ENCODE peak calls at places on chromosomes 11 and 22, in nine cellular contexts. One of them, this sample, is unnamed.

GRCh38 chr22:41238570-41239442 is 1.9 kb downstream of the CHADL start:
- DNase-seq in HCT116: no peak
- DNase-seq in heart left ventricle: no peak
- DNase-seq in effector memory CD4-positive, alpha-beta T cell: no peak
- DNase-seq in CD4-positive, CD25-positive, alpha-beta regulatory T cell: no peak
- DNase-seq in CD8-positive, alpha-beta T cell: no peak
- DNase-seq in small intestine: no peak
- DNase-seq in adrenal gland: no peak
- DNase-seq in IMR-90: no peak
- DNase-seq in this sample: no peak

GRCh38 chr11:75105462-75105925 is 8.8 kb upstream of the OR2AT4 start:
- DNase-seq in adrenal gland: no peak
- DNase-seq in effector memory CD4-positive, alpha-beta T cell: no peak
- DNase-seq in small intestine: no peak
- DNase-seq in IMR-90: no peak
- DNase-seq in CD8-positive, alpha-beta T cell: no peak
- DNase-seq in CD4-positive, CD25-positive, alpha-beta regulatory T cell: no peak
- DNase-seq in HCT116: peak; percentile 39
- DNase-seq in heart left ventricle: no peak
- DNase-seq in this sample: no peak

GRCh38 chr11:117189191-117189940 is 9.8 kb upstream of the TAGLN start:
- DNase-seq in HCT116: no peak
- DNase-seq in CD4-positive, CD25-positive, alpha-beta regulatory T cell: no peak
- DNase-seq in small intestine: no peak
- DNase-seq in heart left ventricle: peak; percentile 48
- DNase-seq in IMR-90: no peak
- DNase-seq in effector memory CD4-positive, alpha-beta T cell: no peak
- DNase-seq in CD8-positive, alpha-beta T cell: no peak
- DNase-seq in adrenal gland: peak; percentile 61
- DNase-seq in this sample: no peak

GRCh38 chr11:94400839-94401772 is at the start of gene GPR83:
- DNase-seq in heart left ventricle: no peak
- DNase-seq in effector memory CD4-positive, alpha-beta T cell: no peak
- DNase-seq in HCT116: no peak
- DNase-seq in adrenal gland: no peak
- DNase-seq in CD4-positive, CD25-positive, alpha-beta regulatory T cell: no peak
- DNase-seq in small intestine: no peak
- DNase-seq in CD8-positive, alpha-beta T cell: no peak
- DNase-seq in IMR-90: peak; percentile 12
- DNase-seq in this sample: no peak

GRCh38 chr22:23058063-23058462 is 12.3 kb upstream of the GNAZ start:
- DNase-seq in CD8-positive, alpha-beta T cell: peak; percentile 4
- DNase-seq in heart left ventricle: no peak
- DNase-seq in adrenal gland: no peak
- DNase-seq in effector memory CD4-positive, alpha-beta T cell: no peak
- DNase-seq in small intestine: no peak
- DNase-seq in HCT116: no peak
- DNase-seq in IMR-90: no peak
- DNase-seq in CD4-positive, CD25-positive, alpha-beta regulatory T cell: no peak
- DNase-seq in this sample: no peak

GRCh38 chr11:76806131-76806530 is 23.0 kb downstream of the TSKU start:
- DNase-seq in IMR-90: no peak
- DNase-seq in CD8-positive, alpha-beta T cell: no peak
- DNase-seq in small intestine: no peak
- DNase-seq in adrenal gland: no peak
- DNase-seq in CD4-positive, CD25-positive, alpha-beta regulatory T cell: no peak
- DNase-seq in effector memory CD4-positive, alpha-beta T cell: no peak
- DNase-seq in heart left ventricle: no peak
- DNase-seq in HCT116: no peak
- DNase-seq in this sample: no peak

GRCh38 chr11:57647960-57648776 is 1.5 kb downstream of the YPEL4 start:
- DNase-seq in effector memory CD4-positive, alpha-beta T cell: no peak
- DNase-seq in HCT116: no peak
- DNase-seq in adrenal gland: no peak
- DNase-seq in IMR-90: no peak
- DNase-seq in small intestine: no peak
- DNase-seq in CD8-positive, alpha-beta T cell: no peak
- DNase-seq in CD4-positive, CD25-positive, alpha-beta regulatory T cell: no peak
- DNase-seq in heart left ventricle: no peak
- DNase-seq in this sample: no peak

GRCh38 chr11:76918941-76919386 is 58.2 kb downstream of the ACER3 start:
- DNase-seq in CD8-positive, alpha-beta T cell: no peak
- DNase-seq in small intestine: peak; percentile 77
- DNase-seq in IMR-90: peak; percentile 78
- DNase-seq in effector memory CD4-positive, alpha-beta T cell: no peak
- DNase-seq in CD4-positive, CD25-positive, alpha-beta regulatory T cell: peak; percentile 54
- DNase-seq in adrenal gland: peak; percentile 22
- DNase-seq in heart left ventricle: no peak
- DNase-seq in HCT116: peak; percentile 44
- DNase-seq in this sample: no peak

GRCh38 chr11:111793863-111794262 is 27.7 kb upstream of the PPP2R1B start:
- DNase-seq in small intestine: no peak
- DNase-seq in CD4-positive, CD25-positive, alpha-beta regulatory T cell: no peak
- DNase-seq in HCT116: no peak
- DNase-seq in heart left ventricle: peak; percentile 59
- DNase-seq in CD8-positive, alpha-beta T cell: no peak
- DNase-seq in effector memory CD4-positive, alpha-beta T cell: no peak
- DNase-seq in adrenal gland: peak; percentile 57
- DNase-seq in IMR-90: peak; percentile 47
- DNase-seq in this sample: peak; percentile 32

GRCh38 chr11:111911563-111912401 is at the start of gene CRYAB:
- DNase-seq in adrenal gland: peak; percentile 92
- DNase-seq in CD4-positive, CD25-positive, alpha-beta regulatory T cell: no peak
- DNase-seq in heart left ventricle: peak; percentile 95
- DNase-seq in IMR-90: peak; percentile 82
- DNase-seq in CD8-positive, alpha-beta T cell: no peak
- DNase-seq in effector memory CD4-positive, alpha-beta T cell: no peak
- DNase-seq in small intestine: peak; percentile 35
- DNase-seq in HCT116: no peak
- DNase-seq in this sample: peak; percentile 66

GRCh38 chr11:65786008-65786785 is 666 bp upstream of the OVOL1 start:
- DNase-seq in effector memory CD4-positive, alpha-beta T cell: no peak
- DNase-seq in IMR-90: no peak
- DNase-seq in HCT116: no peak
- DNase-seq in small intestine: peak; percentile 44
- DNase-seq in CD8-positive, alpha-beta T cell: no peak
- DNase-seq in CD4-positive, CD25-positive, alpha-beta regulatory T cell: no peak
- DNase-seq in heart left ventricle: peak; percentile 24
- DNase-seq in adrenal gland: no peak
- DNase-seq in this sample: no peak

GRCh38 chr22:47177334-47177815 is 414.9 kb downstream of the TBC1D22A start:
- DNase-seq in CD8-positive, alpha-beta T cell: no peak
- DNase-seq in HCT116: no peak
- DNase-seq in adrenal gland: peak; percentile 4
- DNase-seq in effector memory CD4-positive, alpha-beta T cell: no peak
- DNase-seq in IMR-90: no peak
- DNase-seq in small intestine: no peak
- DNase-seq in heart left ventricle: no peak
- DNase-seq in CD4-positive, CD25-positive, alpha-beta regulatory T cell: no peak
- DNase-seq in this sample: no peak

GRCh38 chr11:120937501-120937900 is 86.4 kb upstream of the TBCEL start:
- DNase-seq in CD4-positive, CD25-positive, alpha-beta regulatory T cell: no peak
- DNase-seq in small intestine: no peak
- DNase-seq in effector memory CD4-positive, alpha-beta T cell: no peak
- DNase-seq in CD8-positive, alpha-beta T cell: no peak
- DNase-seq in adrenal gland: no peak
- DNase-seq in HCT116: no peak
- DNase-seq in heart left ventricle: no peak
- DNase-seq in IMR-90: no peak
- DNase-seq in this sample: no peak

GRCh38 chr22:32986773-32987050 is 71.5 kb downstream of the SYN3 start:
- DNase-seq in IMR-90: no peak
- DNase-seq in CD8-positive, alpha-beta T cell: no peak
- DNase-seq in effector memory CD4-positive, alpha-beta T cell: no peak
- DNase-seq in small intestine: no peak
- DNase-seq in adrenal gland: no peak
- DNase-seq in heart left ventricle: no peak
- DNase-seq in HCT116: no peak
- DNase-seq in CD4-positive, CD25-positive, alpha-beta regulatory T cell: no peak
- DNase-seq in this sample: no peak

GRCh38 chr22:45831394-45831793 is 145.6 kb downstream of the WNT7B start:
- DNase-seq in IMR-90: peak; percentile 38
- DNase-seq in HCT116: peak; percentile 6
- DNase-seq in CD4-positive, CD25-positive, alpha-beta regulatory T cell: no peak
- DNase-seq in small intestine: no peak
- DNase-seq in adrenal gland: no peak
- DNase-seq in heart left ventricle: no peak
- DNase-seq in CD8-positive, alpha-beta T cell: no peak
- DNase-seq in effector memory CD4-positive, alpha-beta T cell: no peak
- DNase-seq in this sample: no peak

GRCh38 chr11:8082391-8083087 is 1.5 kb downstream of the TUB start:
- DNase-seq in CD4-positive, CD25-positive, alpha-beta regulatory T cell: no peak
- DNase-seq in effector memory CD4-positive, alpha-beta T cell: no peak
- DNase-seq in CD8-positive, alpha-beta T cell: no peak
- DNase-seq in small intestine: no peak
- DNase-seq in IMR-90: no peak
- DNase-seq in HCT116: no peak
- DNase-seq in adrenal gland: no peak
- DNase-seq in heart left ventricle: no peak
- DNase-seq in this sample: no peak

GRCh38 chr11:126817096-126817495 is 183.5 kb downstream of the KIRREL3 start:
- DNase-seq in small intestine: no peak
- DNase-seq in CD8-positive, alpha-beta T cell: no peak
- DNase-seq in heart left ventricle: no peak
- DNase-seq in adrenal gland: no peak
- DNase-seq in IMR-90: peak; percentile 84
- DNase-seq in effector memory CD4-positive, alpha-beta T cell: no peak
- DNase-seq in CD4-positive, CD25-positive, alpha-beta regulatory T cell: no peak
- DNase-seq in HCT116: no peak
- DNase-seq in this sample: no peak

GRCh38 chr11:49995559-49995958 is 13.2 kb upstream of the OR4C12 start:
- DNase-seq in CD4-positive, CD25-positive, alpha-beta regulatory T cell: peak; percentile 48
- DNase-seq in heart left ventricle: no peak
- DNase-seq in IMR-90: peak; percentile 50
- DNase-seq in adrenal gland: peak; percentile 50
- DNase-seq in small intestine: peak; percentile 21
- DNase-seq in HCT116: peak; percentile 46
- DNase-seq in effector memory CD4-positive, alpha-beta T cell: peak; percentile 7
- DNase-seq in CD8-positive, alpha-beta T cell: no peak
- DNase-seq in this sample: peak; percentile 4

DNA sequence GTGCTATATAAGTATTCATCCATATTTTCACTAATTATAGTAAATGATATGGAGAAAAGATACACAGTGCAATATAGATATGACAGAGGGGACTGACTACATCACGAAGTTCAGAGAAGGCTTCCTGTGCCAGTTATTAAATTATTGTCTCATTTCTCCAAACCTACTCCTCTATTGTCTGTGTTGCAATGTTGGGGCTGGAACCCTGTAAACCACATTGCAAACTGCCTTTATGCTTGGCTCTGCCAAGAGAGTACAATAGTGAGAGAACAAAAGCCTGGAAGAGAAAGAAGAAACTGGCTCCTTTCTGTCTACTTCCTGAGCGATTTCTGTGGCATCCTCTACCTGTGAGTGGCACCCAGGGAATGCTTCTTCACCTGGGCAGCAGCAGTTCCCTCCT is 46.4 kb downstream of the ME3 start:
- DNase-seq in IMR-90: no peak
- DNase-seq in effector memory CD4-positive, alpha-beta T cell: no peak
- DNase-seq in CD4-positive, CD25-positive, alpha-beta regulatory T cell: no peak
- DNase-seq in heart left ventricle: no peak
- DNase-seq in small intestine: no peak
- DNase-seq in adrenal gland: no peak
- DNase-seq in HCT116: no peak
- DNase-seq in CD8-positive, alpha-beta T cell: no peak
- DNase-seq in this sample: no peak
- H3K4me1 ChIP-seq in IMR-90: peaks cover 8% of the 10 kb centered on the region
- H3K4me1 ChIP-seq in effector memory CD4-positive, alpha-beta T cell: no peaks in the 10 kb centered on the region
- H3K4me1 ChIP-seq in CD4-positive, CD25-positive, alpha-beta regulatory T cell: no peaks in the 10 kb centered on the region
- H3K4me1 ChIP-seq in heart left ventricle: peaks cover 38% of the 10 kb centered on the region
- H3K4me1 ChIP-seq in small intestine: peaks cover 2% of the 10 kb centered on the region
- H3K4me1 ChIP-seq in adrenal gland: peaks cover 9% of the 10 kb centered on the region
- H3K4me1 ChIP-seq in HCT116: no peaks in the 10 kb centered on the region
- H3K4me1 ChIP-seq in CD8-positive, alpha-beta T cell: no peaks in the 10 kb centered on the region
- H3K4me1 ChIP-seq in this sample: peaks cover 27% of the 10 kb centered on the region

GRCh38 chr11:2699531-2700414 is at the start of gene KCNQ1OT1:
- DNase-seq in CD8-positive, alpha-beta T cell: peak; percentile 84
- DNase-seq in CD4-positive, CD25-positive, alpha-beta regulatory T cell: peak; percentile 93
- DNase-seq in heart left ventricle: peak; percentile 93
- DNase-seq in adrenal gland: peak; percentile 93
- DNase-seq in IMR-90: peak; percentile 92
- DNase-seq in HCT116: peak; percentile 83
- DNase-seq in effector memory CD4-positive, alpha-beta T cell: peak; percentile 82
- DNase-seq in small intestine: peak; percentile 92
- DNase-seq in this sample: peak; percentile 49
- H3K4me1 ChIP-seq in CD8-positive, alpha-beta T cell: peaks cover 5% of the 10 kb centered on the region
- H3K4me1 ChIP-seq in CD4-positive, CD25-positive, alpha-beta regulatory T cell: peaks cover 11% of the 10 kb centered on the region
- H3K4me1 ChIP-seq in heart left ventricle: peaks cover 25% of the 10 kb centered on the region
- H3K4me1 ChIP-seq in adrenal gland: no peaks in the 10 kb centered on the region
- H3K4me1 ChIP-seq in IMR-90: peaks cover 5% of the 10 kb centered on the region
- H3K4me1 ChIP-seq in HCT116: peaks cover 23% of the 10 kb centered on the region
- H3K4me1 ChIP-seq in effector memory CD4-positive, alpha-beta T cell: peaks cover 4% of the 10 kb centered on the region
- H3K4me1 ChIP-seq in small intestine: no peaks in the 10 kb centered on the region
- H3K4me1 ChIP-seq in this sample: peaks cover 7% of the 10 kb centered on the region

GRCh38 chr22:38397189-38398097 is 57.6 kb downstream of the KCNJ4 start:
- DNase-seq in HCT116: no peak
- DNase-seq in CD4-positive, CD25-positive, alpha-beta regulatory T cell: peak; percentile 43
- DNase-seq in IMR-90: no peak
- DNase-seq in small intestine: peak; percentile 18
- DNase-seq in adrenal gland: peak; percentile 42
- DNase-seq in heart left ventricle: peak; percentile 73
- DNase-seq in effector memory CD4-positive, alpha-beta T cell: peak; percentile 32
- DNase-seq in CD8-positive, alpha-beta T cell: no peak
- DNase-seq in this sample: no peak
- H3K4me1 ChIP-seq in HCT116: peaks cover 14% of the 10 kb centered on the region
- H3K4me1 ChIP-seq in CD4-positive, CD25-positive, alpha-beta regulatory T cell: peaks cover 40% of the 10 kb centered on the region
- H3K4me1 ChIP-seq in IMR-90: peaks cover 2% of the 10 kb centered on the region
- H3K4me1 ChIP-seq in small intestine: no peaks in the 10 kb centered on the region
- H3K4me1 ChIP-seq in adrenal gland: no peaks in the 10 kb centered on the region
- H3K4me1 ChIP-seq in heart left ventricle: peaks cover 50% of the 10 kb centered on the region
- H3K4me1 ChIP-seq in effector memory CD4-positive, alpha-beta T cell: peaks cover 8% of the 10 kb centered on the region
- H3K4me1 ChIP-seq in CD8-positive, alpha-beta T cell: no peaks in the 10 kb centered on the region
- H3K4me1 ChIP-seq in this sample: peaks cover 9% of the 10 kb centered on the region

GRCh38 chr11:102448869-102449224 is 3.7 kb downstream of the TMEM123 start:
- DNase-seq in HCT116: no peak
- DNase-seq in IMR-90: no peak
- DNase-seq in CD8-positive, alpha-beta T cell: no peak
- DNase-seq in heart left ventricle: no peak
- DNase-seq in adrenal gland: no peak
- DNase-seq in effector memory CD4-positive, alpha-beta T cell: no peak
- DNase-seq in small intestine: no peak
- DNase-seq in CD4-positive, CD25-positive, alpha-beta regulatory T cell: no peak
- DNase-seq in this sample: no peak

GRCh38 chr11:102451041-102451692 is 1.4 kb downstream of the TMEM123 start:
- DNase-seq in CD8-positive, alpha-beta T cell: no peak
- DNase-seq in adrenal gland: no peak
- DNase-seq in small intestine: no peak
- DNase-seq in HCT116: no peak
- DNase-seq in CD4-positive, CD25-positive, alpha-beta regulatory T cell: no peak
- DNase-seq in heart left ventricle: no peak
- DNase-seq in effector memory CD4-positive, alpha-beta T cell: no peak
- DNase-seq in IMR-90: no peak
- DNase-seq in this sample: no peak

GRCh38 chr11:102447941-102448868 is 4.4 kb downstream of the TMEM123 start:
- DNase-seq in small intestine: no peak
- DNase-seq in heart left ventricle: no peak
- DNase-seq in IMR-90: no peak
- DNase-seq in adrenal gland: no peak
- DNase-seq in effector memory CD4-positive, alpha-beta T cell: no peak
- DNase-seq in CD4-positive, CD25-positive, alpha-beta regulatory T cell: no peak
- DNase-seq in HCT116: no peak
- DNase-seq in CD8-positive, alpha-beta T cell: no peak
- DNase-seq in this sample: no peak

GRCh38 chr11:102451693-102452460 is 688 bp downstream of the TMEM123 start:
- DNase-seq in small intestine: peak; percentile 68
- DNase-seq in IMR-90: peak; percentile 28
- DNase-seq in HCT116: no peak
- DNase-seq in adrenal gland: peak; percentile 68
- DNase-seq in CD4-positive, CD25-positive, alpha-beta regulatory T cell: peak; percentile 95
- DNase-seq in heart left ventricle: peak; percentile 55
- DNase-seq in CD8-positive, alpha-beta T cell: peak; percentile 78
- DNase-seq in effector memory CD4-positive, alpha-beta T cell: peak; percentile 60
- DNase-seq in this sample: no peak

GRCh38 chr11:102449651-102450570 is 2.7 kb downstream of the TMEM123 start:
- DNase-seq in CD4-positive, CD25-positive, alpha-beta regulatory T cell: no peak
- DNase-seq in heart left ventricle: no peak
- DNase-seq in HCT116: no peak
- DNase-seq in IMR-90: no peak
- DNase-seq in effector memory CD4-positive, alpha-beta T cell: no peak
- DNase-seq in small intestine: no peak
- DNase-seq in CD8-positive, alpha-beta T cell: no peak
- DNase-seq in adrenal gland: no peak
- DNase-seq in this sample: no peak
- H3K4me1 ChIP-seq in CD4-positive, CD25-positive, alpha-beta regulatory T cell: peaks cover 65% of the 10 kb centered on the region
- H3K4me1 ChIP-seq in heart left ventricle: peaks cover 63% of the 10 kb centered on the region
- H3K4me1 ChIP-seq in HCT116: peaks cover 60% of the 10 kb centered on the region
- H3K4me1 ChIP-seq in IMR-90: peaks cover 15% of the 10 kb centered on the region
- H3K4me1 ChIP-seq in effector memory CD4-positive, alpha-beta T cell: peaks cover 52% of the 10 kb centered on the region
- H3K4me1 ChIP-seq in small intestine: peaks cover 3% of the 10 kb centered on the region
- H3K4me1 ChIP-seq in CD8-positive, alpha-beta T cell: peaks cover 66% of the 10 kb centered on the region
- H3K4me1 ChIP-seq in adrenal gland: peaks cover 33% of the 10 kb centered on the region
- H3K4me1 ChIP-seq in this sample: peaks cover 44% of the 10 kb centered on the region

This sample was measured in keratinocyte.